ENCODE peak calls at places on chromosomes 6 and 20, in seven cellular contexts. B is Panc1, I is GM12878, G is mammary epithelial cell, V is choroid plexus epithelial cell, K is IMR-90, S is heart left ventricle. T is an unnamed sample.

GRCh38 chr6:108944058-108944457 is 95.8 kb downstream of the ARMC2 start:
- DNase-seq in V (no peak), B (no peak), I (no peak), S (no peak), G (no peak), K (no peak), T (no peak)

GRCh38 chr6:38570750-38571149 is 69.0 kb downstream of the BTBD9 start:
- DNase-seq in K (peak; percentile 40), B (no peak), G (no peak), V (peak; percentile 66), S (no peak), I (no peak), T (no peak)

GRCh38 chr6:37704066-37704465 is 6.4 kb upstream of the MDGA1 start:
- DNase-seq in V (no peak), I (no peak), B (no peak), K (no peak), S (no peak), G (no peak), T (no peak)

GRCh38 chr6:101113468-101114260 is 232.5 kb upstream of the ASCC3 start:
- DNase-seq in B (no peak), G (no peak), I (no peak), V (no peak), S (no peak), K (no peak), T (no peak)

GRCh38 chr6:14450133-14451040 is 332.8 kb downstream of the CD83 start:
- DNase-seq in S (no peak), V (no peak), K (peak; percentile 21), B (no peak), G (no peak), I (no peak), T (no peak)

GRCh38 chr20:760751-761417 is 7.4 kb downstream of the SLC52A3 start:
- DNase-seq in K (no peak), I (no peak), S (no peak), B (no peak), G (no peak), V (peak; percentile 33), T (peak; percentile 69)

GRCh38 chr20:32356935-32357868 is 929 bp upstream of the ASXL1 start:
- DNase-seq in I (peak; percentile 84), V (peak; percentile 64), S (no peak), K (peak; percentile 50), G (no peak), B (peak; percentile 35), T (peak; percentile 42)

GRCh38 chr6:1931817-1932216 is 313.6 kb downstream of the GMDS start:
- DNase-seq in K (no peak), S (no peak), B (no peak), G (no peak), I (no peak), V (no peak), T (no peak)

GRCh38 chr6:46104209-46104608 is 25.6 kb upstream of the ENPP4 start:
- DNase-seq in I (peak; percentile 21), K (no peak), G (no peak), S (no peak), V (no peak), B (no peak), T (no peak)

GRCh38 chr20:11172881-11173280 is 499.1 kb upstream of the JAG1 start:
- DNase-seq in S (no peak), I (no peak), K (no peak), V (no peak), B (no peak), G (no peak), T (no peak)

GRCh38 chr6:27545271-27546046 is 72.6 kb upstream of the ZNF184 start:
- DNase-seq in V (peak; percentile 79), I (peak; percentile 68), S (no peak), K (peak; percentile 76), G (peak; percentile 93), B (peak; percentile 97), T (peak; percentile 70)

GRCh38 chr6:157755032-157755751 is 67.9 kb upstream of the SNX9 start:
- DNase-seq in I (no peak), G (no peak), V (peak; percentile 50), K (peak; percentile 32), S (no peak), B (no peak), T (no peak)

GRCh38 chr20:24118096-24118780 is 129.7 kb upstream of the GGTLC1 start:
- DNase-seq in V (peak; percentile 37), S (no peak), G (no peak), K (peak; percentile 15), B (no peak), I (no peak), T (no peak)

GRCh38 chr20:16018881-16019280 is 554.4 kb downstream of the KIF16B start:
- DNase-seq in I (no peak), S (no peak), V (no peak), K (no peak), B (no peak), G (peak; percentile 12), T (no peak)

GRCh38 chr20:24542721-24543120 is 73.3 kb downstream of the SYNDIG1 start:
- DNase-seq in B (no peak), I (no peak), K (no peak), V (no peak), S (no peak), G (no peak), T (no peak)

GRCh38 chr6:16781348-16782169 is 20.3 kb upstream of the ATXN1 start:
- DNase-seq in V (peak; percentile 15), K (no peak), I (no peak), B (no peak), S (no peak), G (peak; percentile 54), T (no peak)

GRCh38 chr6:19934996-19935591 is 97.9 kb downstream of the ID4 start:
- DNase-seq in G (no peak), I (no peak), S (no peak), B (no peak), V (no peak), K (no peak), T (no peak)

GRCh38 chr6:157724960-157725741 is 97.9 kb upstream of the SNX9 start:
- DNase-seq in K (no peak), G (no peak), S (no peak), V (no peak), I (no peak), B (no peak), T (no peak)

GRCh38 chr6:75117701-75118100 is 88.2 kb downstream of the COL12A1 start:
- DNase-seq in I (no peak), K (peak; percentile 59), B (no peak), V (peak; percentile 43), G (no peak), S (no peak), T (no peak)

GRCh38 chr6:75114795-75115194 is 91.1 kb downstream of the COL12A1 start:
- DNase-seq in K (no peak), V (no peak), S (no peak), I (no peak), B (no peak), G (no peak), T (no peak)

GRCh38 chr6:75116946-75117345 is 88.9 kb downstream of the COL12A1 start:
- DNase-seq in V (peak; percentile 42), G (no peak), B (no peak), K (peak; percentile 42), I (no peak), S (no peak), T (no peak)

GRCh38 chr6:75113446-75113845 is 92.4 kb downstream of the COL12A1 start:
- DNase-seq in S (no peak), V (peak; percentile 60), I (no peak), B (no peak), G (no peak), K (peak; percentile 25), T (no peak)

GRCh38 chr6:75115501-75115900 is 90.4 kb downstream of the COL12A1 start:
- DNase-seq in B (no peak), S (no peak), K (peak; percentile 52), I (no peak), V (peak; percentile 85), G (no peak), T (no peak)
- H3K4me3 ChIP-seq in B (no peak overlapping the region), S (no peak overlapping the region), K (no peak overlapping the region), I (no peak overlapping the region), V (no peak overlapping the region), G (no peak overlapping the region), T (no peak overlapping the region)

GRCh38 chr6:75505426-75505825 is 11.8 kb upstream of the FILIP1 start:
- DNase-seq in B (no peak), G (no peak), S (no peak), V (no peak), I (no peak), K (no peak), T (no peak)
- H3K4me3 ChIP-seq in B (no peak overlapping the region), G (no peak overlapping the region), S (no peak overlapping the region), V (no peak overlapping the region), I (no peak overlapping the region), K (no peak overlapping the region), T (no peak overlapping the region)

DNA sequence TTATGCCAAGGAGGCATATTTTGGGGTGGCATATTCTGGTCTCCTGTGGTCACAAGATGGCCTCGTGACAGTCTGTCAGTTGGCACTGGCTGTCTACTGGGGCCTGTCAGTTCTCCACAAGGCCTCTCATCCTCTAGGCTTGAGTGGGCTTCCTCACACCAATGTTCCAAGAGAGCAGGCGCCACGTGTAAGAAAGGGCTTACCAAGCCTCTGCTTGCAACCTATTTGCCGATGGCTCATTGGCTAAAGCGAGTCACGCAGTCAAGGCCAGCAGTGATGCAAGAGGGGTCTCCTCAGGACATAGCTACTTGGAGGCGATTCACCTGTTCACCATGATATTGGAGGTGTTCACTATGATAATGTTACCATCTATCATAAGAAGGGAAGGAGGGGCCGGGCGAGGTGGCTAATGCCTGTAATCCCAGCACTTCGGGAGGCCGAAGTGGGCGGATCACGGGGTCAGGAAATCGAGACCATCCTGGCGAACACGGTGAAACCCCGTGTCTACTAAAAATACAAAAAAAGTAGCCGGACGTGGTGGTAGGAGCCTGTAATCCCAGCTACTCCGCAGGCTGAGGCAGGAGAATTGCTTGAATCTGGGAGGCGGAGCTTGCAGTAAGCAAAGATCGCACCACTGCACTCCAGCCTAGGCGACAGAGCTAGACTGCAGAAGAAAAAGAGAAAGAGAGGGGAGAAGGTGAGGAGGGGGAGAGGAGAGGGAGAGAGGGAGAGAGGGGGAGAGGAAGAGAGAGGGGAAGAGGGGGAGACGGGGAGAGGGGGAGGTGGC is 35.3 kb downstream of the C6orf52 start:
- DNase-seq in S (no peak), K (no peak), G (no peak), B (no peak), V (peak; percentile 4), I (no peak), T (no peak)
- H3K4me3 ChIP-seq in S (peak overlapping the region; percentile 20), K (peak overlapping the region; percentile 39), G (no peak overlapping the region), B (no peak overlapping the region), V (peak overlapping the region; percentile 50), I (no peak overlapping the region), T (peak overlapping the region; percentile 57)

GRCh38 chr6:119126140-119126539 is 47.7 kb upstream of the FAM184A start:
- DNase-seq in S (no peak), G (no peak), V (no peak), I (no peak), B (no peak), K (no peak), T (no peak)
- H3K4me3 ChIP-seq in S (no peak overlapping the region), G (no peak overlapping the region), V (no peak overlapping the region), I (no peak overlapping the region), B (no peak overlapping the region), K (no peak overlapping the region), T (no peak overlapping the region)